ENCODE peak calls at places on chromosomes 16 and 17, in six cellular contexts. I is HS-27A, G is ELR, Z is AG08395, K is Kasumi-1, O is GM23338. R is an unnamed sample.

GRCh38 chr17:9223531-9223930 is 202.2 kb downstream of the NTN1 start:
- DNase-seq in G (no peak), Z (no peak), I (no peak), K (no peak), O (no peak), R (no peak)

GRCh38 chr16:29848420-29849297 is 14.4 kb downstream of the CDIPT start:
- DNase-seq in K (peak), Z (peak), G (peak), O (peak), I (peak), R (peak)

GRCh38 chr17:43877031-43877430 is 30.1 kb downstream of the CD300LG start:
- DNase-seq in G (no peak), K (no peak), O (no peak), Z (no peak), I (no peak), R (no peak)

GRCh38 chr17:68803122-68803615 is 152.0 kb downstream of the ABCA8 start:
- DNase-seq in I (no peak), K (no peak), Z (no peak), O (no peak), G (no peak), R (no peak)

GRCh38 chr17:1486802-1487695 is 5.4 kb downstream of the MYO1C start:
- DNase-seq in K (peak), O (peak), I (no peak), G (peak), Z (peak), R (peak)

GRCh38 chr16:67857547-67858233 is 10.2 kb upstream of the CENPT start:
- DNase-seq in G (peak), Z (peak), O (peak), I (no peak), K (no peak), R (peak)

GRCh38 chr16:67841198-67841815 is 813 bp upstream of the THAP11 start:
- DNase-seq in K (peak), G (no peak), Z (no peak), O (peak), I (no peak), R (no peak)

GRCh38 chr16:21247376-21247775 is 13.9 kb downstream of the ANKS4B start:
- DNase-seq in G (no peak), Z (no peak), I (no peak), O (no peak), K (no peak), R (no peak)

GRCh38 chr17:72176516-72176851 is 55.7 kb downstream of the SOX9 start:
- DNase-seq in Z (no peak), K (no peak), G (no peak), I (no peak), O (no peak), R (no peak)

GRCh38 chr17:2101448-2102257 is 46.8 kb downstream of the HIC1 start:
- DNase-seq in K (peak), Z (no peak), G (no peak), I (no peak), O (no peak), R (no peak)

GRCh38 chr17:2689411-2690164 is 22.0 kb downstream of the CLUH start:
- DNase-seq in K (no peak), G (no peak), I (no peak), Z (no peak), O (no peak), R (no peak)

GRCh38 chr17:31269597-31269996 is 27.4 kb downstream of the OMG start:
- DNase-seq in Z (peak), I (peak), K (no peak), O (peak), G (peak), R (peak)

GRCh38 chr17:81221371-81221841 is 1.4 kb downstream of the CEP131 start:
- DNase-seq in K (no peak), Z (no peak), I (no peak), O (peak), G (no peak), R (no peak)

GRCh38 chr16:15643453-15644305 is 725 bp upstream of the MARF1 start:
- DNase-seq in G (peak), K (peak), I (no peak), Z (peak), O (peak), R (peak)

GRCh38 chr16:46803373-46803772 is 27.6 kb downstream of the C16orf87 start:
- DNase-seq in K (no peak), O (no peak), G (no peak), I (no peak), Z (no peak), R (no peak)

GRCh38 chr17:64061157-64061898 is 40.9 kb upstream of the ICAM2 start:
- DNase-seq in I (no peak), Z (no peak), O (no peak), K (no peak), G (peak), R (peak)

GRCh38 chr17:68290955-68291835 is at the start of the genes ARSG and SLC16A6:
- DNase-seq in K (peak), I (peak), O (peak), G (peak), Z (peak), R (peak)

GRCh38 chr17:39605492-39606433 is 2.0 kb downstream of the NEUROD2 start:
- DNase-seq in O (peak), Z (no peak), I (no peak), K (no peak), G (peak), R (peak)

R was measured in amniotic epithelial cell.